ENCODE peak calls at places on chromosomes 3 and 15, in eight cellular contexts. W is nephron progenitor cell, I is body of pancreas, E is left ventricle myocardium inferior, V is activated B cell treated with CpG ODN at 0.5 μM for 24 hours, U is thoracic aorta, G is AG04450, N is IMR-90. K is an unnamed sample.

GRCh38 chr3:15796771-15797599 is 794 bp downstream of the ANKRD28 start:
- DNase-seq in W (peak), N (peak), G (peak), I (no peak), U (no peak), V (peak), E (no peak), K (no peak)

GRCh38 chr15:77633134-77633912 is 611 bp upstream of the LINGO1 start:
- DNase-seq in N (peak), V (peak), E (peak), I (peak), W (peak), G (peak), U (peak), K (peak)

GRCh38 chr3:37949866-37950265 is 40.7 kb upstream of the VILL start:
- DNase-seq in W (no peak), I (no peak), U (no peak), N (peak), V (no peak), E (no peak), G (no peak), K (no peak)

GRCh38 chr3:149340310-149340933 is 7.0 kb upstream of the TM4SF18 start:
- DNase-seq in N (peak), V (no peak), G (no peak), I (peak), W (no peak), U (no peak), E (no peak), K (no peak)

GRCh38 chr3:74862501-74862900 is 248.0 kb upstream of the CNTN3 start:
- DNase-seq in E (no peak), V (no peak), U (no peak), G (no peak), W (no peak), I (no peak), N (no peak), K (no peak)

GRCh38 chr15:90358124-90359033 is 6.3 kb downstream of the ZNF774 start:
- DNase-seq in N (peak), W (no peak), V (no peak), G (no peak), U (no peak), I (no peak), E (no peak), K (no peak)

GRCh38 chr3:174202561-174202960 is 656.6 kb upstream of the NAALADL2 start:
- DNase-seq in V (no peak), N (peak), U (no peak), W (no peak), E (no peak), I (no peak), G (no peak), K (no peak)

GRCh38 chr3:184757010-184757651 is 45.3 kb upstream of the MAGEF1 start:
- DNase-seq in U (no peak), V (no peak), I (peak), N (peak), E (peak), W (peak), G (peak), K (no peak)

GRCh38 chr3:9969632-9970019 is 17.0 kb downstream of the EMC3 start:
- DNase-seq in I (no peak), G (no peak), U (no peak), V (no peak), E (no peak), W (no peak), N (no peak), K (no peak)

GRCh38 chr3:65338571-65338970 is 650.8 kb upstream of the ADAMTS9 start:
- DNase-seq in E (no peak), W (no peak), G (no peak), N (peak), V (no peak), U (no peak), I (no peak), K (no peak)

GRCh38 chr15:88535607-88536313 is 10.7 kb downstream of the DET1 start:
- DNase-seq in I (no peak), V (no peak), N (no peak), W (no peak), G (no peak), E (no peak), U (no peak), K (no peak)

GRCh38 chr3:40584625-40585189 is 59.9 kb downstream of the ZNF621 start:
- DNase-seq in G (peak), V (peak), U (peak), W (peak), I (peak), N (peak), E (peak), K (peak)

GRCh38 chr3:40582401-40583027 is 57.8 kb downstream of the ZNF621 start:
- DNase-seq in E (no peak), V (no peak), I (no peak), U (no peak), W (no peak), N (no peak), G (no peak), K (no peak)

GRCh38 chr3:40583691-40584090 is 58.9 kb downstream of the ZNF621 start:
- DNase-seq in W (peak), V (no peak), U (no peak), E (no peak), N (no peak), I (no peak), G (no peak), K (no peak)

GRCh38 chr3:40581166-40581565 is 56.4 kb downstream of the ZNF621 start:
- DNase-seq in G (no peak), E (no peak), N (no peak), V (no peak), W (no peak), U (no peak), I (no peak), K (no peak)

GRCh38 chr3:40580494-40581091 is 55.8 kb downstream of the ZNF621 start:
- DNase-seq in G (peak), U (no peak), V (peak), E (peak), W (peak), N (peak), I (peak), K (no peak)
- TF ChIP-seq CTCF in G (peak), U (peak), V (peak), E (peak), W (peak), N (peak), I (peak), K (peak)

GRCh38 chr15:71011503-71012155 is 103.6 kb upstream of the THSD4 start:
- DNase-seq in I (no peak), U (no peak), E (no peak), N (peak), G (peak), V (no peak), W (no peak), K (no peak)
- TF ChIP-seq CTCF in I (peak), U (peak), E (peak), N (peak), G (peak), V (no peak), W (peak), K (peak)

GRCh38 chr15:94346272-94346671 is 114.9 kb downstream of the MCTP2 start:
- DNase-seq in W (no peak), U (no peak), G (no peak), N (peak), E (no peak), I (no peak), V (no peak), K (no peak)
- TF ChIP-seq CTCF in W (no peak), U (no peak), G (no peak), N (no peak), E (no peak), I (no peak), V (no peak), K (no peak)

GRCh38 chr3:32584660-32585059 is 14.0 kb upstream of the DYNC1LI1 start:
- DNase-seq in V (no peak), I (no peak), U (no peak), E (no peak), G (no peak), N (no peak), W (no peak), K (no peak)

GRCh38 chr3:32591960-32592462 is 21.4 kb upstream of the DYNC1LI1 start:
- DNase-seq in N (no peak), G (no peak), V (no peak), U (no peak), W (no peak), I (no peak), E (no peak), K (no peak)

GRCh38 chr3:32583708-32584107 is 13.1 kb upstream of the DYNC1LI1 start:
- DNase-seq in N (peak), E (no peak), V (no peak), U (no peak), W (no peak), I (no peak), G (no peak), K (no peak)

DNA sequence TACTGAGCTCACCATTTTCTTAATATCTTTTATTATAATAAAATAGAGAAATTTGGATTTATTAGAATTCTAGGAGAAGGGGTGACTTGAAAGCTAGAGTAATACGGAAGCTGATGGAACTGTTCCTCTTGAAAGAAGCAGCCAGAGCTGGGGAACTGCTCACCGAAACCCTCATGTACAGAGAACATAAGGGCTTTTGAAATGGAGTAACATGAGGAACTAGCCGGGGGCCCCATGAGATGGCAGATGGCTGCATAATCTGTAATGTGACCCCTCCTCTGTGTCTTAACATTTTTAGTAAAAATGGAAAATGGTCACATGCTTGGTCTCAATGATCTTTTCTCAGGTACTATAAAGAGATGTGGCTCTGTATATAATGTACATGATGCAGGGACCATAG is 15.7 kb upstream of the DYNC1LI1 start:
- DNase-seq in V (no peak), E (no peak), I (no peak), U (no peak), W (no peak), G (no peak), N (no peak), K (no peak)
- TF ChIP-seq CTCF in V (no peak), E (no peak), I (no peak), U (no peak), W (no peak), G (no peak), N (no peak), K (no peak)

GRCh38 chr15:64943512-64944225 is 32.0 kb downstream of the ANKDD1A start:
- DNase-seq in U (no peak), V (no peak), I (no peak), G (no peak), W (no peak), N (no peak), E (no peak), K (no peak)
- TF ChIP-seq CTCF in U (no peak), V (no peak), I (no peak), G (no peak), W (no peak), N (no peak), E (no peak), K (no peak)

GRCh38 chr3:53498993-53499641 is 4.7 kb downstream of the CACNA1D start:
- DNase-seq in U (no peak), G (no peak), V (no peak), E (no peak), W (peak), N (no peak), I (no peak), K (no peak)
- TF ChIP-seq CTCF in U (no peak), G (no peak), V (no peak), E (no peak), W (peak), N (no peak), I (no peak), K (no peak)

GRCh38 chr15:59105839-59106238 is 893 bp downstream of the CCNB2 start:
- DNase-seq in N (no peak), G (no peak), I (no peak), U (no peak), W (no peak), E (no peak), V (no peak), K (no peak)
- TF ChIP-seq CTCF in N (no peak), G (peak), I (no peak), U (no peak), W (no peak), E (no peak), V (no peak), K (peak)

K was measured in GM06990.